ENCODE peak calls at places on chromosomes 7 and 10, in five cellular contexts. X is NCI-H510A treated with DMSO at 0.1 percent for 48 hours, G is brain microvascular endothelial cell, F is H54, C is NCI-H2029. I is an unnamed sample.

GRCh38 chr7:43618073-43618472 is 35.2 kb downstream of the STK17A start:
- DNase-seq in F (no peak), C (no peak), X (no peak), G (no peak), I (no peak)

GRCh38 chr10:26860026-26860541 is 674 bp downstream of the ABI1 start:
- DNase-seq in G (peak), F (peak), X (peak), C (no peak), I (peak)

GRCh38 chr10:88392222-88392621 is 190.9 kb downstream of the RNLS start:
- DNase-seq in F (no peak), C (no peak), X (no peak), G (no peak), I (no peak)

GRCh38 chr7:41882745-41883527 is 180.0 kb upstream of the INHBA start:
- DNase-seq in G (no peak), X (no peak), F (no peak), C (no peak), I (no peak)

GRCh38 chr7:12518920-12519681 is 51.4 kb upstream of the SCIN start:
- DNase-seq in X (no peak), F (peak), G (no peak), C (peak), I (no peak)

GRCh38 chr7:73817121-73817520 is 13.7 kb upstream of the CLDN4 start:
- DNase-seq in G (no peak), C (no peak), X (no peak), F (no peak), I (no peak)

GRCh38 chr7:30932562-30932961 is 20.9 kb downstream of the AQP1 start:
- DNase-seq in X (no peak), G (no peak), F (peak), C (no peak), I (no peak)

GRCh38 chr10:124200011-124200410 is 106.6 kb upstream of the CHST15 start:
- DNase-seq in F (no peak), G (no peak), X (no peak), C (no peak), I (no peak)

GRCh38 chr7:26202019-26202985 is 757 bp downstream of the CBX3 start:
- DNase-seq in G (no peak), C (no peak), F (no peak), X (no peak), I (no peak)

GRCh38 chr10:35471455-35471854 is 133.7 kb upstream of the GJD4 start:
- DNase-seq in X (no peak), C (no peak), G (no peak), F (no peak), I (no peak)

GRCh38 chr10:93475227-93475626 is 6.9 kb downstream of the MYOF start:
- DNase-seq in F (no peak), X (no peak), G (no peak), C (no peak), I (no peak)

GRCh38 chr10:95276367-95277200 is 14.2 kb downstream of the PDLIM1 start:
- DNase-seq in X (no peak), G (no peak), F (no peak), C (no peak), I (no peak)

GRCh38 chr10:102254426-102254825 is 9.1 kb downstream of the GBF1 start:
- DNase-seq in F (no peak), C (no peak), G (no peak), X (no peak), I (no peak)